ENCODE peak calls at places on chromosomes 1 and 21, in four cellular contexts. R is HCT116, N is astrocyte, Z is fibroblast of lung. T is an unnamed sample.

GRCh38 chr1:201381130-201381529 is 3.6 kb upstream of the TNNT2 start:
- DNase-seq in Z (no peak), R (no peak), N (no peak), T (no peak)

GRCh38 chr1:29283804-29284195 is 47.5 kb downstream of the PTPRU start:
- DNase-seq in Z (no peak), N (no peak), R (no peak), T (no peak)

GRCh38 chr21:43764576-43765495 is 11.3 kb downstream of the CSTB start:
- DNase-seq in Z (peak), R (no peak), N (no peak), T (no peak)

GRCh38 chr1:58358311-58358710 is 188.2 kb downstream of the OMA1 start:
- DNase-seq in Z (peak), R (no peak), N (no peak), T (peak)

GRCh38 chr1:156794506-156795373 is 21.9 kb downstream of the SH2D2A start:
- DNase-seq in Z (no peak), R (no peak), N (no peak), T (no peak)

GRCh38 chr1:228810385-228810784 is 75.1 kb downstream of the RHOU start:
- DNase-seq in R (no peak), Z (no peak), N (no peak), T (no peak)

GRCh38 chr1:18948048-18948912 is 8.2 kb downstream of the IFFO2 start:
- DNase-seq in N (peak), R (no peak), Z (no peak), T (no peak)

GRCh38 chr1:214496126-214496525 is 55.3 kb downstream of the PTPN14 start:
- DNase-seq in N (no peak), R (no peak), Z (no peak), T (no peak)

GRCh38 chr1:202880961-202881460 is 7.9 kb downstream of the RABIF start:
- DNase-seq in R (no peak), N (no peak), Z (no peak), T (no peak)

GRCh38 chr1:221712776-221713431 is 29.0 kb downstream of the DUSP10 start:
- DNase-seq in Z (no peak), R (no peak), N (no peak), T (no peak)

GRCh38 chr1:219176168-219176567 is 2.5 kb downstream of the LYPLAL1 start:
- DNase-seq in R (no peak), Z (no peak), N (no peak), T (no peak)
- H3K27ac ChIP-seq in R (no peak), Z (no peak), N (no peak), T (no peak)

DNA sequence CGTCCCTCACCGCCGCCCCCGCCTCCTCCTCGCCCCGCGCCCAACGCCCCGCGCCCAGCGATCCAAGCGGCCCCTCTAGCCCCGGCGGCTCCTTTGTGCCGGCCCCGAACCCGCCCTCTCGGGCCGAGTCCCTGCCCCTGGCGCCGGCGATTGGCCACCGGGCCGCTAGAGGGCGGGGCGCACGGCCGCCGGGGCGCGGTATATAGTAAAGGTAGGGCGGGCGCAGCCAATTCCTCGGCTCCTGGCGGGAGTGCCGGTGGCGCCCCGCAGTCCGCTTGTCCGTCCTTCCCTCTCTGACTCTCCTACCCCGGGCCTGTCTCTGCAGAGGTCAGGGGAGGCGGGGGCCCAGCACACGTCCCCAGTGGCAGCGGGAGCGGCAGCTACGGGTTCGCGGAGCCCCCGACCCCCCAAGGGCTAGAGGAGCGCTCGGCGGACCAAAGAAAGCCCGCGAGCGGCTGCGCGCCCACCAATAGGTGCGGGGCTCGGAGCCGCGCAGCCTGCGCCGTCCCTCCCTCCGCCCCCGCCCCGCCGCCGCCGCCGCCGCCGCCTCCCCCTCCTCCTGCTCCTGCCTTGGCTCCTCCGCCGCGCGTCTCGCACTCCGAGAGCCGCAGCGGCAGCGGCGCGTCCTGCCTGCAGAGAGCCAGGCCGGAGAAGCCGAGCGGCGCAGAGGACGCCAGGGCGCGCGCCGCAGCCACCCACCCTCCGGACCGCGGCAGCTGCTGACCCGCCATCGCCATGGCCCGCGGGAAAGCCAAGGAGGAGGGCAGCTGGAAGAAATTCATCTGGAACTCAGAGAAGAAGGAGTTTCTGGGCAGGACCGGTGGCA is at the start of gene ATP1B1:
- DNase-seq in R (peak), N (peak), Z (peak), T (peak)
- TF ChIP-seq CTCF in R (peak), N (no peak), Z (peak), T (no peak)

DNA sequence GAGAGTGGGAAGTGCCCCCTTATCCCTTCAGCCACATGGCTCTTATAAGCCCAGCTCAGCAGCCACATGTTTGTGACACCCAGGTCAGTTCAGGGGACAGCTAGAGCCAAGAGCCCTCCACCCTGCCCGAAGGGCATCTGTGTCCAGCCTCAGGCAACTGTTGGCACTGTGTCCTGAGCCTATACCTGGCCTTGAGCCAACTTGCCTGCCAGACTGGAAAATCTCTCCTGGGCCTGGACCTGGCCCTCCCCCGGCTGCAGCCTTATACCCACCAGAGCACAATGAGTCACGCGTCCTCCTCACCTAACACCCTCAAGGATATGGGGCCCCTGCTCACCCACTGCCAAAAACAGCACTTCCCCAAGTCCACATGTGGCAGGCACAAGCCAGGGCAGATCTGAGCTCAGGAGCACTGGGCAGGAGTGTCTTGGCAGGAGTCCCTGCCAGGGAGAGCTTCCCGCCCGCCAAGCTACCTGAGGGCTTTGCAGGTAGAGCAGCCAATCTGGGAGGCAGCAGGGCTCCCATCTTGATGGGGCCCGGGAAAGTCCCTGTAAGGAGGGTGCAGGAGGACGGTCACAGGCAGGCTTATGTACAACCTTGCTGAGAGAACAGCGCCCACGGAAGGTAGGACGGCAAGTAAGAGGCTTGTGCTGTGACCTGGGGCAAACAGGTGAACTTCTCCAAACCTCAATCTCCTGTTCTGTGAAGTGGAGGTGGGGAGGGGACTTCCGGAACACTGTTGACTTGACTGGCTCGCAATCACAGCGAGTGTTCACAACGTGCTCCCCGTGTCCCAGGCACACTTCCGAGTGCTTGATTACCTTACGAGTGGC is 19.8 kb upstream of the HSPG2 start:
- DNase-seq in N (peak), Z (peak), R (no peak), T (peak)
- H3K27ac ChIP-seq in N (no peak), Z (no peak), R (peak), T (peak)

DNA sequence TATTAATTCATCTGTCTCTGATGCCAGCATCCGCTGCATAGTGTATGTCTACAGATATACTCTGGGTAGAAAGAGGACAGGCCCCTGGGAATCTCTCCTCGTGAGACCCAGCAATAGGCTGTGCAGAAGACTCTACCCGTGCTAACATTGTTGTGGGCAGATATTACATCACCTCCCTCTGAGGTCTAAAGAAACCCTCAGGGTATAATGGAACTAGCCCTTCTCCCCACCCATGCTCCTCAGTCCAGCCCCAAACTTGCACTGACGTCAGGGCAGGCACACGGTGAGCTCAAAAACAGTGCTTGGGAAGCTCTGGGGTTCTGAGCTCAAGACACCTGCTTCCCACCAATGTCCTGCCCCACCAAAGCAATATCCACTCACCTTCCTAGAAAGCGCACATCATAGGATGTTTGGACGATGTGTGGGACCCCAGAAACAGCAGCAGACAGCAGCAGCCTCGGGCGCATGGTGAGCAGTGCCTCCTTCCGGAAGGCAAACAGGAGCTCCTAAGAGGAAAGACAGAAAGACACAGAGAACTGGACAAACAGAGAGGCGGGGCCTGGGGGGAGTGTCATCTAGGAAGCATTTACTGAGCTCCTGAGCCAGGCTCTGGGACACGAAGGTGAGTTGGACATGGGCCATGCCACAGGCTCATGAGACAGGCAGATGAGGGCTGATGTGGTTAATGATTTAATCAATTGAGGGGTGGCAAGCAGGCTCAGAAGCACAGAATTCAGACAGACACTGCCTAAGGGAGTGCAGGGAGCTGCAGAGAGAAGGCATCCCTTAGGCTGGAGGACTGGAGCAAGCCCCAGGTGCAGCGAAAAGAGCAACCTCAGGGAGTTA is 4.8 kb downstream of the OVGP1 start:
- DNase-seq in R (no peak), N (no peak), Z (no peak), T (peak)
- TF ChIP-seq CTCF in R (no peak), N (no peak), Z (no peak), T (no peak)

DNA sequence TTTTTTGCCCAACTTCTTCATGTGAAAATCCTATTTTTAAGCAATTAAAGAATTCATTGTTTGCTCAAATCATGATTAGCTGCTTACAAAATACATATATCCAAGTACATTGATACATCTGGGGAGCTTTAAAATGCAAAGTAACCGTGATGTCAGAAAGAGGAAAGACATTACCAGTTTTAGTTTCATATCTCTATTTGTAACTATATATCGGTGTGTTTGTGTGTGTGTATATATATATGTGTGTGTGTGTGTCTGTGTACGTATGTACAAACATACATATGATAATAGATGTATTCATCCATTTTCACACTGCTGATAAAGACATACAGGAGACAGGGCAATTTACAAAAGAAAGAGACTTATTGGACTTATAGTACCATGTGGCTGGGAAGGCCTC is 310.1 kb downstream of the DPYD start:
- DNase-seq in N (no peak), Z (no peak), R (no peak), T (no peak)
- H3K27ac ChIP-seq in N (no peak), Z (no peak), R (no peak), T (no peak)

GRCh38 chr1:234726359-234726836 is 116.4 kb upstream of the IRF2BP2 start:
- DNase-seq in N (no peak), R (no peak), Z (no peak), T (peak)
- TF ChIP-seq CTCF in N (no peak), R (no peak), Z (no peak), T (no peak)

GRCh38 chr1:54403808-54404261 is 2.4 kb downstream of the SSBP3 start:
- DNase-seq in N (peak), R (no peak), Z (peak), T (peak)
- H3K27ac ChIP-seq in N (peak), R (no peak), Z (no peak), T (peak)

GRCh38 chr1:53473463-53473862 is 14.3 kb downstream of the DMRTB1 start:
- DNase-seq in Z (peak), N (no peak), R (no peak), T (no peak)
- TF ChIP-seq CTCF in Z (peak), N (peak), R (peak), T (no peak)

T was measured in RWPE1.